ENCODE peak calls at places on chromosome 19, in ten cellular contexts. N, B, K, P, E, Q, L, R, S and Y are unnamed samples.

GRCh38 chr19:34481861-34482379 is 362 bp downstream of the WTIP start:
- DNase-seq in Q (no peak), N (no peak), P (peak), B (peak), L (peak), S (no peak), K (no peak), R (no peak), E (peak), Y (no peak)

GRCh38 chr19:6278740-6279619 is 795 bp downstream of the MLLT1 start:
- DNase-seq in K (no peak), L (peak), S (no peak), E (no peak), P (no peak), Q (no peak), R (no peak), B (no peak), N (no peak), Y (no peak)

GRCh38 chr19:10855879-10856522 is 7.8 kb downstream of the C19orf38 start:
- DNase-seq in S (peak), B (no peak), N (no peak), K (no peak), P (no peak), Q (peak), R (no peak), L (peak), E (no peak), Y (no peak)

GRCh38 chr19:17385878-17386611 is 8.0 kb downstream of the CCDC194 start:
- DNase-seq in E (peak), K (peak), L (peak), N (peak), P (no peak), B (no peak), Q (peak), R (no peak), S (no peak), Y (peak)

GRCh38 chr19:51546650-51547396 is 15.4 kb upstream of the SIGLEC6 start:
- DNase-seq in R (no peak), K (no peak), S (no peak), E (no peak), B (peak), N (peak), P (no peak), L (no peak), Q (no peak), Y (no peak)

GRCh38 chr19:11581740-11582139 is 4.3 kb upstream of the ACP5 start:
- DNase-seq in B (no peak), E (no peak), P (no peak), L (no peak), R (no peak), N (peak), Q (no peak), S (no peak), K (no peak), Y (no peak)

GRCh38 chr19:18951721-18952281 is 10.8 kb upstream of the HOMER3 start:
- DNase-seq in P (peak), N (no peak), R (no peak), K (no peak), Q (no peak), B (no peak), E (no peak), S (peak), L (no peak), Y (no peak)

GRCh38 chr19:20558011-20558410 is 7.6 kb downstream of the ZNF737 start:
- DNase-seq in K (no peak), B (no peak), L (peak), E (no peak), N (no peak), P (no peak), R (no peak), Q (peak), S (no peak), Y (peak)

GRCh38 chr19:14147797-14148605 is 11.6 kb upstream of the ASF1B start:
- DNase-seq in E (peak), N (peak), B (no peak), S (no peak), K (peak), Q (peak), L (peak), R (peak), P (peak), Y (peak)

GRCh38 chr19:16121967-16122366 is 10.3 kb downstream of the RAB8A start:
- DNase-seq in P (no peak), K (no peak), N (no peak), L (no peak), S (no peak), B (no peak), E (no peak), Q (no peak), R (no peak), Y (no peak)

GRCh38 chr19:4866595-4867424 is 657 bp downstream of the PLIN3 start:
- DNase-seq in Q (peak), R (no peak), K (no peak), L (peak), E (peak), N (peak), P (no peak), S (no peak), B (no peak), Y (peak)

GRCh38 chr19:35995655-35995993 is 636 bp downstream of the SDHAF1 start:
- DNase-seq in E (peak), R (no peak), Q (peak), L (peak), P (no peak), K (no peak), B (no peak), N (peak), S (peak), Y (peak)

GRCh38 chr19:11205939-11206570 is 8.7 kb upstream of the KANK2 start:
- DNase-seq in B (no peak), P (no peak), L (no peak), Q (no peak), K (no peak), N (no peak), E (no peak), R (no peak), S (no peak), Y (no peak)

GRCh38 chr19:23597661-23598060 is 89.4 kb downstream of the ZNF675 start:
- DNase-seq in N (no peak), Q (no peak), S (no peak), P (no peak), B (no peak), R (no peak), L (no peak), K (no peak), E (no peak), Y (no peak)

GRCh38 chr19:14090509-14091085 is at the start of gene SAMD1:
- DNase-seq in L (peak), N (peak), S (peak), Q (peak), P (peak), K (peak), R (peak), E (peak), B (peak), Y (peak)

GRCh38 chr19:46621191-46622117 is 3.4 kb downstream of the PTGIR start:
- DNase-seq in B (no peak), R (no peak), P (no peak), E (no peak), N (no peak), K (no peak), S (no peak), L (no peak), Q (no peak), Y (no peak)
- TF ChIP-seq CTCF in B (peak), R (peak), P (no peak), E (peak), N (no peak), K (no peak), S (no peak), L (peak), Q (peak), Y (no peak)

DNA sequence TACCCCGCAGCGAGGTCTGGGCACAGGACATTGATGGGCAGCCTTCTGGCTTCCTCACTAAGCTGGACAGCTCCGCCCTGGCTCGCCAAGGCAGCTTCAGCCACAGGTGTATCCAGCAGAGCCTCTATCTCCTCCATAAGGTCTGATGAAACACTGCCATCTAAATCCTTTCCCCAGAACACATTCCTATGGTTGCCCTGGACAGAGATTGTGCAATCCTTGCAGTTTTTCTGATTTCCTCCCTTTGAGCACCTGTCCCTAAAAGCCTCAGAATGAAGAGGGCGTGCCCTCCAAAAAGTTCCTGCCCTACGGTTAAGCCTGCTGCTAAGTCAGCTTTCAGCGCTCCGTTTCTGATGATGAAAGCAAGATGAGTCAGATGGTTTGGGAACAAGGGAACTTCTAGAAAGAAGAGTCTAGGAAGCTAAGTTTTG is 21.0 kb downstream of the CLEC4M start:
- DNase-seq in E (peak), R (peak), N (peak), B (no peak), S (peak), K (no peak), Q (peak), P (no peak), L (no peak), Y (no peak)
- TF ChIP-seq CTCF in E (no peak), R (no peak), N (no peak), B (no peak), S (peak), K (no peak), Q (no peak), P (no peak), L (no peak), Y (no peak)

GRCh38 chr19:54574527-54575056 is 1.0 kb downstream of the LILRA2 start:
- DNase-seq in N (no peak), R (no peak), Q (no peak), K (no peak), L (no peak), S (no peak), P (no peak), E (no peak), B (no peak), Y (no peak)
- TF ChIP-seq CTCF in N (no peak), R (no peak), Q (no peak), K (no peak), L (no peak), S (no peak), P (no peak), E (no peak), B (no peak), Y (no peak)

GRCh38 chr19:507286-508203 is at the start of gene TPGS1:
- DNase-seq in B (no peak), P (peak), Q (peak), S (peak), N (peak), L (peak), R (peak), E (peak), K (peak), Y (peak)
- TF ChIP-seq CTCF in B (no peak), P (no peak), Q (no peak), S (no peak), N (no peak), L (no peak), R (no peak), E (no peak), K (no peak), Y (no peak)

GRCh38 chr19:1672038-1672768 is 19.8 kb upstream of the TCF3 start:
- DNase-seq in S (no peak), B (no peak), L (peak), N (peak), E (peak), K (no peak), P (no peak), Q (peak), R (no peak), Y (peak)
- TF ChIP-seq CTCF in S (peak), B (peak), L (peak), N (peak), E (peak), K (peak), P (peak), Q (peak), R (peak), Y (peak)

DNA sequence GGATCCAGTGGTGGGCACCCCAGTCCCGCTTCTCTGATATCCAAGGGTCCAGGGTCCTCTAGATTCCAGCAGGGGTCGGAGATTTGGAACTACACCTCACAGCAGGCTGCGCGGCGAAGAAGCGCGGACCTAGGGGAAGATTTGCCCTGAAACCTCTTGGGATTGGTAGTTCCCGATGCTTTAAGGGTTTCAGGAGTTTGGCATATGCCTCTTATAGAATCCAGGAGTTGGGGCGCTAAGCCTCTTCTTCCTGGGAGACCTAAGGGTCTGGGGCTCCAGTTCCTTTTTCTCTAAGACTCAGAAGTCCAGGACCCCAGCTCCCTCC is 349 bp downstream of the BCL2L12 start:
- DNase-seq in N (no peak), S (no peak), K (no peak), R (no peak), Q (no peak), B (no peak), E (no peak), P (no peak), L (no peak), Y (no peak)
- TF ChIP-seq CTCF in N (peak), S (no peak), K (peak), R (no peak), Q (peak), B (peak), E (no peak), P (no peak), L (peak), Y (no peak)

DNA sequence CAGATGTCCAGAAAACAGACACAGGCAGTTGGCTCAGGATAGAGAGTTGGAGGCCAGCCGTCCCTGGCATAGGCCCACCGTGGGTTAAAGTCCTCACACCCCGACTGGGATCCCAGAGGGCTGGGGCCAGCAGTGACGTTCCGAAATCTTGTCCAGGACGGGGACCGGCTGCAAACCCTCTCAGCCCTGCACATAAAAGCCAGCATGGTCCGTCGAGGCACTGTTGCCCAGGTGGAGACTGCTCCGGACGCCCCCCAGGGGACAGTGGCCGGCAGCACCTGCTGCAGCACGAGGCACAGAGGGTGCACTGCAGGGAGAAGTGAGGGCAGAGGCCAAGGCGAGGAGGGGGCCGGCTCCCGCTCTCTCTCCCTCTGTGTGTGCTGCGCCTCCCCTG is 4.3 kb upstream of the IFNL2 start:
- DNase-seq in L (peak), B (no peak), P (no peak), K (no peak), E (peak), S (no peak), Q (peak), R (no peak), N (no peak), Y (peak)
- TF ChIP-seq CTCF in L (peak), B (no peak), P (no peak), K (peak), E (no peak), S (no peak), Q (peak), R (no peak), N (no peak), Y (no peak)

DNA sequence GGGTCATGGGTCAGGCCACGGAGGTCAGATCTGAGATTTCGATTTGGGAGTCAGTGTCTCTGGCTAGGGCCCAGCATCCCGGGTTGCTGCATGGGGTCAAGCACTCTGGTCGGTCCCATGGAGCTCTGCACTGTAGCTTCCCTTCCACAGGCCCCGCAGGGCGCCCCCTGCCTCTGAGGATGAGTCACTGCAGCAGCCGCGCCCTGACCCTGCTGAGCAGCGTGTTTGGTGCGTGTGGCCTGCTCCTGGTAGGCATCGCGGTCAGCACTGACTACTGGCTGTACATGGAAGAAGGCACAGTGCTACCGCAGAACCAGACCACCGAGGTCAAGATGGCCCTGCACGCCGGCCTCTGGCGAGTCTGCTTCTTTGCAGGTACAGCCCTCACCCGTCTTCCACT is 3.6 kb downstream of the CACNG7 start:
- DNase-seq in B (no peak), E (no peak), L (peak), N (no peak), S (no peak), K (no peak), R (no peak), Q (peak), P (no peak), Y (peak)
- TF ChIP-seq CTCF in B (no peak), E (peak), L (peak), N (no peak), S (peak), K (peak), R (peak), Q (peak), P (peak), Y (peak)

GRCh38 chr19:42423462-42424344 is 3.5 kb downstream of the LIPE start:
- DNase-seq in P (peak), K (peak), L (peak), S (peak), R (peak), B (peak), N (peak), E (peak), Q (peak), Y (peak)

GRCh38 chr19:42426643-42427042 is 545 bp downstream of the LIPE start:
- DNase-seq in Q (no peak), K (no peak), N (no peak), S (no peak), B (no peak), L (no peak), R (no peak), P (no peak), E (peak), Y (no peak)

GRCh38 chr19:42422576-42423461 is 4.4 kb downstream of the LIPE start:
- DNase-seq in N (peak), K (peak), Q (peak), R (no peak), L (no peak), P (no peak), E (peak), B (no peak), S (peak), Y (peak)

GRCh38 chr19:42424345-42424707 is 2.9 kb downstream of the LIPE start:
- DNase-seq in E (peak), B (no peak), N (no peak), S (no peak), P (no peak), L (no peak), Q (no peak), R (no peak), K (no peak), Y (no peak)

GRCh38 chr19:42424712-42425131 is 2.5 kb downstream of the LIPE start:
- DNase-seq in P (no peak), N (no peak), S (no peak), K (no peak), R (no peak), E (peak), L (peak), B (no peak), Q (peak), Y (no peak)
- TF ChIP-seq CTCF in P (no peak), N (peak), S (no peak), K (peak), R (peak), E (no peak), L (peak), B (peak), Q (peak), Y (no peak)

GRCh38 chr19:40605201-40605971 is 4.2 kb downstream of the LTBP4 start:
- DNase-seq in L (peak), P (no peak), N (peak), S (peak), K (no peak), Q (peak), B (no peak), R (no peak), E (peak), Y (peak)
- TF ChIP-seq CTCF in L (no peak), P (peak), N (no peak), S (no peak), K (peak), Q (peak), B (no peak), R (peak), E (peak), Y (peak)